ENCODE peak calls at places on chromosomes 5 and 9, in eight cellular contexts. One of them, this sample, is unnamed.

GRCh38 chr5:61280205-61280604 is 51.9 kb upstream of the ZSWIM6 start:
- DNase-seq in psoas muscle: no peak
- DNase-seq in NCI-H510A: peak
- DNase-seq in stimulated activated CD4-positive, alpha-beta T cell treated with anti-CD3 and anti-CD28 coated beads, Interleukin-2, amount 100 ng/mL, for 24 hours: no peak
- DNase-seq in PC-9: peak
- DNase-seq in HuH-7: no peak
- DNase-seq in GM19239: no peak
- DNase-seq in amniotic stem cell: no peak
- DNase-seq in this sample: peak

GRCh38 chr9:20549053-20549452 is 73.2 kb downstream of the MLLT3 start:
- DNase-seq in psoas muscle: no peak
- DNase-seq in PC-9: no peak
- DNase-seq in HuH-7: no peak
- DNase-seq in NCI-H510A: no peak
- DNase-seq in stimulated activated CD4-positive, alpha-beta T cell treated with anti-CD3 and anti-CD28 coated beads, Interleukin-2, amount 100 ng/mL, for 24 hours: no peak
- DNase-seq in amniotic stem cell: no peak
- DNase-seq in GM19239: no peak
- DNase-seq in this sample: no peak

GRCh38 chr5:10828241-10828640 is 67.2 kb upstream of the DAP start:
- DNase-seq in GM19239: no peak
- DNase-seq in psoas muscle: no peak
- DNase-seq in HuH-7: no peak
- DNase-seq in stimulated activated CD4-positive, alpha-beta T cell treated with anti-CD3 and anti-CD28 coated beads, Interleukin-2, amount 100 ng/mL, for 24 hours: no peak
- DNase-seq in amniotic stem cell: peak
- DNase-seq in PC-9: no peak
- DNase-seq in NCI-H510A: no peak
- DNase-seq in this sample: peak

GRCh38 chr5:96661101-96661840 is 905 bp upstream of the CAST start:
- DNase-seq in stimulated activated CD4-positive, alpha-beta T cell treated with anti-CD3 and anti-CD28 coated beads, Interleukin-2, amount 100 ng/mL, for 24 hours: peak
- DNase-seq in psoas muscle: peak
- DNase-seq in NCI-H510A: no peak
- DNase-seq in PC-9: peak
- DNase-seq in GM19239: peak
- DNase-seq in amniotic stem cell: no peak
- DNase-seq in HuH-7: peak
- DNase-seq in this sample: no peak

GRCh38 chr5:113552620-113553019 is 39.1 kb downstream of the YTHDC2 start:
- DNase-seq in PC-9: no peak
- DNase-seq in psoas muscle: no peak
- DNase-seq in HuH-7: no peak
- DNase-seq in GM19239: no peak
- DNase-seq in amniotic stem cell: no peak
- DNase-seq in NCI-H510A: no peak
- DNase-seq in stimulated activated CD4-positive, alpha-beta T cell treated with anti-CD3 and anti-CD28 coated beads, Interleukin-2, amount 100 ng/mL, for 24 hours: no peak
- DNase-seq in this sample: no peak

GRCh38 chr9:20981486-20981885 is 50.0 kb downstream of the HACD4 start:
- DNase-seq in PC-9: no peak
- DNase-seq in amniotic stem cell: peak
- DNase-seq in GM19239: no peak
- DNase-seq in HuH-7: no peak
- DNase-seq in psoas muscle: no peak
- DNase-seq in NCI-H510A: no peak
- DNase-seq in stimulated activated CD4-positive, alpha-beta T cell treated with anti-CD3 and anti-CD28 coated beads, Interleukin-2, amount 100 ng/mL, for 24 hours: no peak
- DNase-seq in this sample: peak

GRCh38 chr5:81848368-81848767 is 97.5 kb upstream of the SSBP2 start:
- DNase-seq in HuH-7: no peak
- DNase-seq in GM19239: no peak
- DNase-seq in amniotic stem cell: no peak
- DNase-seq in stimulated activated CD4-positive, alpha-beta T cell treated with anti-CD3 and anti-CD28 coated beads, Interleukin-2, amount 100 ng/mL, for 24 hours: no peak
- DNase-seq in NCI-H510A: no peak
- DNase-seq in PC-9: no peak
- DNase-seq in psoas muscle: no peak
- DNase-seq in this sample: no peak

GRCh38 chr5:157740211-157740610 is 3.3 kb upstream of the LSM11 start:
- DNase-seq in NCI-H510A: no peak
- DNase-seq in PC-9: no peak
- DNase-seq in GM19239: no peak
- DNase-seq in psoas muscle: no peak
- DNase-seq in amniotic stem cell: no peak
- DNase-seq in HuH-7: peak
- DNase-seq in stimulated activated CD4-positive, alpha-beta T cell treated with anti-CD3 and anti-CD28 coated beads, Interleukin-2, amount 100 ng/mL, for 24 hours: no peak
- DNase-seq in this sample: no peak

GRCh38 chr5:175517824-175518450 is 39.6 kb downstream of the SFXN1 start:
- DNase-seq in amniotic stem cell: peak
- DNase-seq in HuH-7: no peak
- DNase-seq in PC-9: no peak
- DNase-seq in NCI-H510A: no peak
- DNase-seq in stimulated activated CD4-positive, alpha-beta T cell treated with anti-CD3 and anti-CD28 coated beads, Interleukin-2, amount 100 ng/mL, for 24 hours: peak
- DNase-seq in GM19239: no peak
- DNase-seq in psoas muscle: no peak
- DNase-seq in this sample: no peak

GRCh38 chr9:13568851-13569618 is 289.5 kb upstream of the MPDZ start:
- DNase-seq in GM19239: no peak
- DNase-seq in HuH-7: no peak
- DNase-seq in amniotic stem cell: no peak
- DNase-seq in PC-9: no peak
- DNase-seq in psoas muscle: peak
- DNase-seq in stimulated activated CD4-positive, alpha-beta T cell treated with anti-CD3 and anti-CD28 coated beads, Interleukin-2, amount 100 ng/mL, for 24 hours: no peak
- DNase-seq in NCI-H510A: no peak
- DNase-seq in this sample: no peak

GRCh38 chr9:37430841-37431597 is 8.5 kb downstream of the GRHPR start:
- DNase-seq in stimulated activated CD4-positive, alpha-beta T cell treated with anti-CD3 and anti-CD28 coated beads, Interleukin-2, amount 100 ng/mL, for 24 hours: no peak
- DNase-seq in psoas muscle: no peak
- DNase-seq in PC-9: no peak
- DNase-seq in amniotic stem cell: no peak
- DNase-seq in GM19239: no peak
- DNase-seq in HuH-7: peak
- DNase-seq in NCI-H510A: no peak
- DNase-seq in this sample: no peak

GRCh38 chr9:107710988-107711387 is 221.4 kb upstream of the KLF4 start:
- DNase-seq in amniotic stem cell: no peak
- DNase-seq in GM19239: no peak
- DNase-seq in psoas muscle: no peak
- DNase-seq in stimulated activated CD4-positive, alpha-beta T cell treated with anti-CD3 and anti-CD28 coated beads, Interleukin-2, amount 100 ng/mL, for 24 hours: no peak
- DNase-seq in PC-9: no peak
- DNase-seq in NCI-H510A: no peak
- DNase-seq in HuH-7: no peak
- DNase-seq in this sample: no peak

GRCh38 chr9:21559402-21560280 is 77.5 kb upstream of the IFNE start:
- DNase-seq in NCI-H510A: no peak
- DNase-seq in psoas muscle: peak
- DNase-seq in GM19239: peak
- DNase-seq in HuH-7: peak
- DNase-seq in amniotic stem cell: peak
- DNase-seq in stimulated activated CD4-positive, alpha-beta T cell treated with anti-CD3 and anti-CD28 coated beads, Interleukin-2, amount 100 ng/mL, for 24 hours: peak
- DNase-seq in PC-9: peak
- DNase-seq in this sample: no peak

GRCh38 chr5:34658023-34658422 is 1.9 kb downstream of the RAI14 start:
- DNase-seq in amniotic stem cell: no peak
- DNase-seq in HuH-7: peak
- DNase-seq in PC-9: no peak
- DNase-seq in GM19239: no peak
- DNase-seq in psoas muscle: no peak
- DNase-seq in NCI-H510A: no peak
- DNase-seq in stimulated activated CD4-positive, alpha-beta T cell treated with anti-CD3 and anti-CD28 coated beads, Interleukin-2, amount 100 ng/mL, for 24 hours: no peak
- DNase-seq in this sample: no peak

GRCh38 chr5:57900356-57900944 is 417.8 kb upstream of the ACTBL2 start:
- DNase-seq in GM19239: no peak
- DNase-seq in HuH-7: no peak
- DNase-seq in psoas muscle: no peak
- DNase-seq in amniotic stem cell: no peak
- DNase-seq in NCI-H510A: no peak
- DNase-seq in stimulated activated CD4-positive, alpha-beta T cell treated with anti-CD3 and anti-CD28 coated beads, Interleukin-2, amount 100 ng/mL, for 24 hours: no peak
- DNase-seq in PC-9: no peak
- DNase-seq in this sample: no peak

GRCh38 chr5:111163000-111163399 is 61.2 kb upstream of the CAMK4 start:
- DNase-seq in PC-9: no peak
- DNase-seq in NCI-H510A: no peak
- DNase-seq in GM19239: no peak
- DNase-seq in psoas muscle: no peak
- DNase-seq in stimulated activated CD4-positive, alpha-beta T cell treated with anti-CD3 and anti-CD28 coated beads, Interleukin-2, amount 100 ng/mL, for 24 hours: no peak
- DNase-seq in amniotic stem cell: no peak
- DNase-seq in HuH-7: no peak
- DNase-seq in this sample: no peak

GRCh38 chr5:180018661-180019060 is 52.9 kb downstream of the RNF130 start:
- DNase-seq in amniotic stem cell: no peak
- DNase-seq in NCI-H510A: no peak
- DNase-seq in GM19239: no peak
- DNase-seq in HuH-7: no peak
- DNase-seq in PC-9: no peak
- DNase-seq in psoas muscle: no peak
- DNase-seq in stimulated activated CD4-positive, alpha-beta T cell treated with anti-CD3 and anti-CD28 coated beads, Interleukin-2, amount 100 ng/mL, for 24 hours: no peak
- DNase-seq in this sample: no peak

GRCh38 chr5:160317447-160317846 is 5.1 kb upstream of the CCNJL start:
- DNase-seq in GM19239: no peak
- DNase-seq in HuH-7: no peak
- DNase-seq in stimulated activated CD4-positive, alpha-beta T cell treated with anti-CD3 and anti-CD28 coated beads, Interleukin-2, amount 100 ng/mL, for 24 hours: no peak
- DNase-seq in psoas muscle: no peak
- DNase-seq in amniotic stem cell: no peak
- DNase-seq in NCI-H510A: no peak
- DNase-seq in PC-9: no peak
- DNase-seq in this sample: no peak

GRCh38 chr9:24828687-24829086 is 283.0 kb upstream of the IZUMO3 start:
- DNase-seq in GM19239: no peak
- DNase-seq in PC-9: no peak
- DNase-seq in stimulated activated CD4-positive, alpha-beta T cell treated with anti-CD3 and anti-CD28 coated beads, Interleukin-2, amount 100 ng/mL, for 24 hours: no peak
- DNase-seq in NCI-H510A: no peak
- DNase-seq in amniotic stem cell: no peak
- DNase-seq in psoas muscle: no peak
- DNase-seq in HuH-7: no peak
- DNase-seq in this sample: no peak

GRCh38 chr9:92406506-92406905 is 2.1 kb upstream of the OGN start:
- DNase-seq in stimulated activated CD4-positive, alpha-beta T cell treated with anti-CD3 and anti-CD28 coated beads, Interleukin-2, amount 100 ng/mL, for 24 hours: no peak
- DNase-seq in PC-9: no peak
- DNase-seq in amniotic stem cell: no peak
- DNase-seq in psoas muscle: no peak
- DNase-seq in GM19239: peak
- DNase-seq in NCI-H510A: no peak
- DNase-seq in HuH-7: no peak
- DNase-seq in this sample: no peak

GRCh38 chr9:96185518-96186156 is 116.3 kb downstream of the HSD17B3 start:
- DNase-seq in psoas muscle: no peak
- DNase-seq in HuH-7: no peak
- DNase-seq in GM19239: no peak
- DNase-seq in NCI-H510A: no peak
- DNase-seq in amniotic stem cell: no peak
- DNase-seq in stimulated activated CD4-positive, alpha-beta T cell treated with anti-CD3 and anti-CD28 coated beads, Interleukin-2, amount 100 ng/mL, for 24 hours: no peak
- DNase-seq in PC-9: no peak
- DNase-seq in this sample: no peak

GRCh38 chr5:80481019-80481893 is 6.6 kb upstream of the FAM151B start:
- DNase-seq in psoas muscle: no peak
- DNase-seq in HuH-7: peak
- DNase-seq in amniotic stem cell: peak
- DNase-seq in GM19239: peak
- DNase-seq in NCI-H510A: no peak
- DNase-seq in PC-9: peak
- DNase-seq in stimulated activated CD4-positive, alpha-beta T cell treated with anti-CD3 and anti-CD28 coated beads, Interleukin-2, amount 100 ng/mL, for 24 hours: peak
- DNase-seq in this sample: peak

GRCh38 chr5:117943521-117943920 is 1044.8 kb downstream of the DTWD2 start:
- DNase-seq in NCI-H510A: no peak
- DNase-seq in HuH-7: no peak
- DNase-seq in amniotic stem cell: no peak
- DNase-seq in PC-9: no peak
- DNase-seq in stimulated activated CD4-positive, alpha-beta T cell treated with anti-CD3 and anti-CD28 coated beads, Interleukin-2, amount 100 ng/mL, for 24 hours: no peak
- DNase-seq in psoas muscle: no peak
- DNase-seq in GM19239: no peak
- DNase-seq in this sample: no peak

GRCh38 chr9:137750563-137750962 is 127.0 kb upstream of the CACNA1B start:
- DNase-seq in GM19239: no peak
- DNase-seq in HuH-7: no peak
- DNase-seq in amniotic stem cell: no peak
- DNase-seq in psoas muscle: no peak
- DNase-seq in NCI-H510A: no peak
- DNase-seq in stimulated activated CD4-positive, alpha-beta T cell treated with anti-CD3 and anti-CD28 coated beads, Interleukin-2, amount 100 ng/mL, for 24 hours: no peak
- DNase-seq in PC-9: no peak
- DNase-seq in this sample: no peak

GRCh38 chr9:134488901-134489280 is 152.7 kb upstream of the COL5A1 start:
- DNase-seq in PC-9: no peak
- DNase-seq in amniotic stem cell: no peak
- DNase-seq in GM19239: no peak
- DNase-seq in psoas muscle: no peak
- DNase-seq in stimulated activated CD4-positive, alpha-beta T cell treated with anti-CD3 and anti-CD28 coated beads, Interleukin-2, amount 100 ng/mL, for 24 hours: no peak
- DNase-seq in HuH-7: no peak
- DNase-seq in NCI-H510A: no peak
- DNase-seq in this sample: no peak

GRCh38 chr9:117224676-117225075 is 190.2 kb downstream of the ASTN2 start:
- DNase-seq in PC-9: no peak
- DNase-seq in stimulated activated CD4-positive, alpha-beta T cell treated with anti-CD3 and anti-CD28 coated beads, Interleukin-2, amount 100 ng/mL, for 24 hours: no peak
- DNase-seq in GM19239: no peak
- DNase-seq in NCI-H510A: peak
- DNase-seq in amniotic stem cell: no peak
- DNase-seq in psoas muscle: no peak
- DNase-seq in HuH-7: no peak
- DNase-seq in this sample: no peak

GRCh38 chr5:116573279-116573616 is 1.4 kb downstream of the SEMA6A start:
- DNase-seq in NCI-H510A: no peak
- DNase-seq in PC-9: no peak
- DNase-seq in HuH-7: no peak
- DNase-seq in amniotic stem cell: no peak
- DNase-seq in GM19239: no peak
- DNase-seq in psoas muscle: peak
- DNase-seq in stimulated activated CD4-positive, alpha-beta T cell treated with anti-CD3 and anti-CD28 coated beads, Interleukin-2, amount 100 ng/mL, for 24 hours: no peak
- DNase-seq in this sample: no peak

GRCh38 chr5:66903218-66903617 is 293.4 kb downstream of the CD180 start:
- DNase-seq in amniotic stem cell: no peak
- DNase-seq in stimulated activated CD4-positive, alpha-beta T cell treated with anti-CD3 and anti-CD28 coated beads, Interleukin-2, amount 100 ng/mL, for 24 hours: no peak
- DNase-seq in GM19239: no peak
- DNase-seq in HuH-7: no peak
- DNase-seq in psoas muscle: no peak
- DNase-seq in PC-9: no peak
- DNase-seq in NCI-H510A: no peak
- DNase-seq in this sample: no peak

GRCh38 chr9:137785704-137786161 is 91.8 kb upstream of the CACNA1B start:
- DNase-seq in GM19239: no peak
- DNase-seq in PC-9: no peak
- DNase-seq in amniotic stem cell: no peak
- DNase-seq in NCI-H510A: peak
- DNase-seq in stimulated activated CD4-positive, alpha-beta T cell treated with anti-CD3 and anti-CD28 coated beads, Interleukin-2, amount 100 ng/mL, for 24 hours: no peak
- DNase-seq in psoas muscle: no peak
- DNase-seq in HuH-7: peak
- DNase-seq in this sample: no peak

GRCh38 chr5:96297867-96298266 is 135.2 kb downstream of the PCSK1 start:
- DNase-seq in HuH-7: peak
- DNase-seq in PC-9: peak
- DNase-seq in NCI-H510A: no peak
- DNase-seq in GM19239: no peak
- DNase-seq in stimulated activated CD4-positive, alpha-beta T cell treated with anti-CD3 and anti-CD28 coated beads, Interleukin-2, amount 100 ng/mL, for 24 hours: no peak
- DNase-seq in psoas muscle: no peak
- DNase-seq in amniotic stem cell: no peak
- DNase-seq in this sample: peak

GRCh38 chr9:3397726-3398125 is 128.1 kb downstream of the RFX3 start:
- DNase-seq in psoas muscle: no peak
- DNase-seq in PC-9: no peak
- DNase-seq in amniotic stem cell: no peak
- DNase-seq in GM19239: no peak
- DNase-seq in NCI-H510A: no peak
- DNase-seq in stimulated activated CD4-positive, alpha-beta T cell treated with anti-CD3 and anti-CD28 coated beads, Interleukin-2, amount 100 ng/mL, for 24 hours: no peak
- DNase-seq in HuH-7: no peak
- DNase-seq in this sample: no peak

GRCh38 chr5:179730852-179731251 is 1.8 kb upstream of the MAML1 start:
- DNase-seq in amniotic stem cell: no peak
- DNase-seq in PC-9: no peak
- DNase-seq in HuH-7: no peak
- DNase-seq in stimulated activated CD4-positive, alpha-beta T cell treated with anti-CD3 and anti-CD28 coated beads, Interleukin-2, amount 100 ng/mL, for 24 hours: no peak
- DNase-seq in NCI-H510A: no peak
- DNase-seq in psoas muscle: no peak
- DNase-seq in GM19239: no peak
- DNase-seq in this sample: no peak

GRCh38 chr5:165228184-165228583 is 1722.8 kb downstream of the MAT2B start:
- DNase-seq in stimulated activated CD4-positive, alpha-beta T cell treated with anti-CD3 and anti-CD28 coated beads, Interleukin-2, amount 100 ng/mL, for 24 hours: no peak
- DNase-seq in NCI-H510A: no peak
- DNase-seq in psoas muscle: no peak
- DNase-seq in GM19239: no peak
- DNase-seq in PC-9: no peak
- DNase-seq in HuH-7: no peak
- DNase-seq in amniotic stem cell: no peak
- DNase-seq in this sample: no peak

GRCh38 chr9:12878342-12878978 is 103.6 kb downstream of the LURAP1L start:
- DNase-seq in stimulated activated CD4-positive, alpha-beta T cell treated with anti-CD3 and anti-CD28 coated beads, Interleukin-2, amount 100 ng/mL, for 24 hours: no peak
- DNase-seq in PC-9: peak
- DNase-seq in GM19239: no peak
- DNase-seq in psoas muscle: no peak
- DNase-seq in amniotic stem cell: no peak
- DNase-seq in NCI-H510A: no peak
- DNase-seq in HuH-7: no peak
- DNase-seq in this sample: no peak